ENCODE peak calls at places on chromosome 6, in ten cellular contexts. One of them, this sample, is unnamed.

GRCh38 chr6:18277181-18278006 is 13.1 kb upstream of the DEK start:
- DNase-seq in AG04450: no peak
- DNase-seq in AG09309: no peak
- DNase-seq in fibroblast of villous mesenchyme: no peak
- DNase-seq in RWPE1: no peak
- DNase-seq in Panc1: no peak
- DNase-seq in cardiac muscle cell: peak
- DNase-seq in GM10248: no peak
- DNase-seq in DND-41: no peak
- DNase-seq in HFF-Myc: no peak
- DNase-seq in this sample: no peak

GRCh38 chr6:148044261-148044731 is 298.3 kb upstream of the SASH1 start:
- DNase-seq in cardiac muscle cell: no peak
- DNase-seq in RWPE1: no peak
- DNase-seq in DND-41: no peak
- DNase-seq in AG04450: peak
- DNase-seq in AG09309: peak
- DNase-seq in Panc1: no peak
- DNase-seq in fibroblast of villous mesenchyme: peak
- DNase-seq in GM10248: no peak
- DNase-seq in HFF-Myc: peak
- DNase-seq in this sample: no peak

GRCh38 chr6:161434921-161435411 is 161.1 kb upstream of the AGPAT4 start:
- DNase-seq in cardiac muscle cell: no peak
- DNase-seq in DND-41: no peak
- DNase-seq in fibroblast of villous mesenchyme: peak
- DNase-seq in AG09309: peak
- DNase-seq in Panc1: no peak
- DNase-seq in AG04450: peak
- DNase-seq in HFF-Myc: peak
- DNase-seq in GM10248: no peak
- DNase-seq in RWPE1: peak
- DNase-seq in this sample: no peak

GRCh38 chr6:17169291-17169690 is 67.4 kb downstream of the STMND1 start:
- DNase-seq in AG09309: peak
- DNase-seq in GM10248: no peak
- DNase-seq in DND-41: no peak
- DNase-seq in fibroblast of villous mesenchyme: peak
- DNase-seq in HFF-Myc: no peak
- DNase-seq in cardiac muscle cell: no peak
- DNase-seq in AG04450: peak
- DNase-seq in Panc1: no peak
- DNase-seq in RWPE1: no peak
- DNase-seq in this sample: no peak

GRCh38 chr6:28218312-28219248 is 6.5 kb upstream of the ZSCAN9 start:
- DNase-seq in GM10248: peak
- DNase-seq in Panc1: no peak
- DNase-seq in DND-41: no peak
- DNase-seq in cardiac muscle cell: peak
- DNase-seq in HFF-Myc: no peak
- DNase-seq in AG04450: no peak
- DNase-seq in fibroblast of villous mesenchyme: peak
- DNase-seq in AG09309: no peak
- DNase-seq in RWPE1: no peak
- DNase-seq in this sample: peak

GRCh38 chr6:162778603-162779002 is 50.8 kb downstream of the PACRG start:
- DNase-seq in RWPE1: no peak
- DNase-seq in fibroblast of villous mesenchyme: no peak
- DNase-seq in HFF-Myc: no peak
- DNase-seq in DND-41: no peak
- DNase-seq in AG09309: no peak
- DNase-seq in Panc1: no peak
- DNase-seq in GM10248: no peak
- DNase-seq in AG04450: no peak
- DNase-seq in cardiac muscle cell: no peak
- DNase-seq in this sample: no peak

GRCh38 chr6:154615483-154616025 is 105.1 kb upstream of the CNKSR3 start:
- DNase-seq in DND-41: peak
- DNase-seq in AG09309: no peak
- DNase-seq in RWPE1: peak
- DNase-seq in fibroblast of villous mesenchyme: peak
- DNase-seq in HFF-Myc: peak
- DNase-seq in Panc1: peak
- DNase-seq in GM10248: no peak
- DNase-seq in cardiac muscle cell: peak
- DNase-seq in AG04450: peak
- DNase-seq in this sample: peak

GRCh38 chr6:116461563-116462507 is 660 bp downstream of the CALHM6 start:
- DNase-seq in DND-41: peak
- DNase-seq in cardiac muscle cell: peak
- DNase-seq in GM10248: peak
- DNase-seq in fibroblast of villous mesenchyme: peak
- DNase-seq in RWPE1: no peak
- DNase-seq in AG09309: no peak
- DNase-seq in Panc1: no peak
- DNase-seq in AG04450: no peak
- DNase-seq in HFF-Myc: peak
- DNase-seq in this sample: no peak

GRCh38 chr6:112407191-112407590 is 60.1 kb downstream of the RFPL4B start:
- DNase-seq in RWPE1: no peak
- DNase-seq in AG04450: no peak
- DNase-seq in fibroblast of villous mesenchyme: no peak
- DNase-seq in Panc1: no peak
- DNase-seq in GM10248: no peak
- DNase-seq in AG09309: no peak
- DNase-seq in DND-41: no peak
- DNase-seq in HFF-Myc: no peak
- DNase-seq in cardiac muscle cell: no peak
- DNase-seq in this sample: no peak

GRCh38 chr6:34237316-34237721 is 646 bp downstream of the HMGA1 start:
- DNase-seq in DND-41: peak
- DNase-seq in cardiac muscle cell: peak
- DNase-seq in AG04450: no peak
- DNase-seq in HFF-Myc: no peak
- DNase-seq in fibroblast of villous mesenchyme: no peak
- DNase-seq in GM10248: no peak
- DNase-seq in RWPE1: no peak
- DNase-seq in AG09309: no peak
- DNase-seq in Panc1: no peak
- DNase-seq in this sample: no peak

GRCh38 chr6:148358196-148358785 is 15.7 kb downstream of the SASH1 start:
- DNase-seq in cardiac muscle cell: no peak
- DNase-seq in GM10248: no peak
- DNase-seq in fibroblast of villous mesenchyme: peak
- DNase-seq in AG04450: peak
- DNase-seq in AG09309: no peak
- DNase-seq in RWPE1: no peak
- DNase-seq in DND-41: no peak
- DNase-seq in HFF-Myc: no peak
- DNase-seq in Panc1: no peak
- DNase-seq in this sample: peak

GRCh38 chr6:165092881-165093595 is 216.4 kb downstream of the C6orf118 start:
- DNase-seq in fibroblast of villous mesenchyme: peak
- DNase-seq in DND-41: no peak
- DNase-seq in AG04450: no peak
- DNase-seq in AG09309: peak
- DNase-seq in Panc1: no peak
- DNase-seq in HFF-Myc: no peak
- DNase-seq in RWPE1: no peak
- DNase-seq in cardiac muscle cell: no peak
- DNase-seq in GM10248: no peak
- DNase-seq in this sample: no peak

GRCh38 chr6:30100154-30100553 is 12.7 kb downstream of the TRIM31 start:
- DNase-seq in GM10248: no peak
- DNase-seq in Panc1: no peak
- DNase-seq in DND-41: no peak
- DNase-seq in AG04450: no peak
- DNase-seq in cardiac muscle cell: no peak
- DNase-seq in HFF-Myc: no peak
- DNase-seq in fibroblast of villous mesenchyme: no peak
- DNase-seq in AG09309: no peak
- DNase-seq in RWPE1: no peak
- DNase-seq in this sample: no peak

GRCh38 chr6:111722220-111722731 is 116.6 kb upstream of the TRAF3IP2 start:
- DNase-seq in DND-41: no peak
- DNase-seq in AG09309: peak
- DNase-seq in HFF-Myc: peak
- DNase-seq in cardiac muscle cell: no peak
- DNase-seq in Panc1: no peak
- DNase-seq in GM10248: no peak
- DNase-seq in fibroblast of villous mesenchyme: peak
- DNase-seq in AG04450: peak
- DNase-seq in RWPE1: no peak
- DNase-seq in this sample: no peak

GRCh38 chr6:132140150-132140549 is 189.0 kb upstream of the CCN2 start:
- DNase-seq in GM10248: no peak
- DNase-seq in Panc1: no peak
- DNase-seq in RWPE1: no peak
- DNase-seq in AG09309: no peak
- DNase-seq in HFF-Myc: no peak
- DNase-seq in AG04450: no peak
- DNase-seq in DND-41: no peak
- DNase-seq in fibroblast of villous mesenchyme: no peak
- DNase-seq in cardiac muscle cell: no peak
- DNase-seq in this sample: no peak

GRCh38 chr6:135269399-135270005 is 88.4 kb downstream of the MYB start:
- DNase-seq in HFF-Myc: no peak
- DNase-seq in GM10248: no peak
- DNase-seq in AG09309: no peak
- DNase-seq in Panc1: no peak
- DNase-seq in AG04450: no peak
- DNase-seq in RWPE1: no peak
- DNase-seq in cardiac muscle cell: peak
- DNase-seq in DND-41: no peak
- DNase-seq in fibroblast of villous mesenchyme: no peak
- DNase-seq in this sample: no peak
- TF ChIP-seq CTCF in HFF-Myc: no peak
- TF ChIP-seq CTCF in GM10248: no peak
- TF ChIP-seq CTCF in AG09309: no peak
- TF ChIP-seq CTCF in Panc1: no peak
- TF ChIP-seq CTCF in AG04450: no peak
- TF ChIP-seq CTCF in RWPE1: no peak
- TF ChIP-seq CTCF in cardiac muscle cell: no peak
- TF ChIP-seq CTCF in DND-41: no peak
- TF ChIP-seq CTCF in fibroblast of villous mesenchyme: no peak
- TF ChIP-seq CTCF in this sample: no peak

DNA sequence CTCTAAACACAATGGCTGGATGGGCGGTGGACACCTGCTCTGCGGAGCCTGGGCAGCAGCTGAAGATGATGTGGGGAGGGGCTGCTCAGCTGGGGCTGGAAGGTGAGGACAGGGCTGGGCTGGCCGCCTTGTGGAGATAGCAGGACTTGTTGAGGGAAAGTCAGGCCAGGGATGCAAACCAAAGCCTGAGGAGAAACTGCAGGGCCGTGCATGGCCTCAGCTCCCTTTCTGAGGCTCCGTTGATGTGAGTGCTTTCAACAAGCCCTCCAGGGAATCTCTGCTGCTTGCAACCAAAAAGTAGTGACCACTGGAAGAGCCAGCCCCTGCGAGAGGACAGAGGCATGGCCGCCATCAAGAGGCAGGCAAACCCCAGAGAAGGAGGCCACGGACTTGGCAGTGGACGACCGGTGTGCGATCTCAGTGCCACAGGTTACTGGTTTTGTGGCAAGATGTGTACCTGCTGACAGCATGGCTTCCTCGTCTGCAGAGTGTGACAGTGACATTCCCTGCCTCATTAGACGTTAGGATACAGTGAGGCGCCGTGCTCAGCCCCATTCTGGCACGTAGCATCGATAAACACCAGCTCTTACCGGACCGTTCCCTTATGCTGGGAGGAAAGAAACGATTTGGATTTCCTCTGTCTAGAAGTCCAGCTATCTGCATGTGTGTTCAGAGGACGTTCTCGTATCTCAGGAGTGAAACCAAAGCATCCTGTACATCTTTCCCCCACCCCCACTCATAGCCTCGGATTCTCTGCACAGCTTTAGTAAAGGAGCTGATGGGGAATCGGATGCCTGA is 37.9 kb downstream of the ERMARD start:
- DNase-seq in HFF-Myc: no peak
- DNase-seq in AG04450: no peak
- DNase-seq in cardiac muscle cell: no peak
- DNase-seq in Panc1: no peak
- DNase-seq in RWPE1: peak
- DNase-seq in DND-41: no peak
- DNase-seq in GM10248: no peak
- DNase-seq in fibroblast of villous mesenchyme: no peak
- DNase-seq in AG09309: no peak
- DNase-seq in this sample: peak
- TF ChIP-seq CTCF in HFF-Myc: no peak
- TF ChIP-seq CTCF in AG04450: no peak
- TF ChIP-seq CTCF in cardiac muscle cell: no peak
- TF ChIP-seq CTCF in Panc1: no peak
- TF ChIP-seq CTCF in RWPE1: no peak
- TF ChIP-seq CTCF in DND-41: no peak
- TF ChIP-seq CTCF in GM10248: no peak
- TF ChIP-seq CTCF in fibroblast of villous mesenchyme: no peak
- TF ChIP-seq CTCF in AG09309: no peak
- TF ChIP-seq CTCF in this sample: no peak

GRCh38 chr6:42960243-42961019 is at the start of gene GNMT:
- DNase-seq in DND-41: no peak
- DNase-seq in Panc1: no peak
- DNase-seq in AG04450: no peak
- DNase-seq in RWPE1: peak
- DNase-seq in GM10248: peak
- DNase-seq in AG09309: no peak
- DNase-seq in fibroblast of villous mesenchyme: peak
- DNase-seq in cardiac muscle cell: peak
- DNase-seq in HFF-Myc: no peak
- DNase-seq in this sample: peak
- TF ChIP-seq CTCF in DND-41: no peak
- TF ChIP-seq CTCF in Panc1: no peak
- TF ChIP-seq CTCF in AG04450: no peak
- TF ChIP-seq CTCF in RWPE1: no peak
- TF ChIP-seq CTCF in GM10248: no peak
- TF ChIP-seq CTCF in AG09309: no peak
- TF ChIP-seq CTCF in fibroblast of villous mesenchyme: no peak
- TF ChIP-seq CTCF in cardiac muscle cell: no peak
- TF ChIP-seq CTCF in HFF-Myc: no peak
- TF ChIP-seq CTCF in this sample: no peak

DNA sequence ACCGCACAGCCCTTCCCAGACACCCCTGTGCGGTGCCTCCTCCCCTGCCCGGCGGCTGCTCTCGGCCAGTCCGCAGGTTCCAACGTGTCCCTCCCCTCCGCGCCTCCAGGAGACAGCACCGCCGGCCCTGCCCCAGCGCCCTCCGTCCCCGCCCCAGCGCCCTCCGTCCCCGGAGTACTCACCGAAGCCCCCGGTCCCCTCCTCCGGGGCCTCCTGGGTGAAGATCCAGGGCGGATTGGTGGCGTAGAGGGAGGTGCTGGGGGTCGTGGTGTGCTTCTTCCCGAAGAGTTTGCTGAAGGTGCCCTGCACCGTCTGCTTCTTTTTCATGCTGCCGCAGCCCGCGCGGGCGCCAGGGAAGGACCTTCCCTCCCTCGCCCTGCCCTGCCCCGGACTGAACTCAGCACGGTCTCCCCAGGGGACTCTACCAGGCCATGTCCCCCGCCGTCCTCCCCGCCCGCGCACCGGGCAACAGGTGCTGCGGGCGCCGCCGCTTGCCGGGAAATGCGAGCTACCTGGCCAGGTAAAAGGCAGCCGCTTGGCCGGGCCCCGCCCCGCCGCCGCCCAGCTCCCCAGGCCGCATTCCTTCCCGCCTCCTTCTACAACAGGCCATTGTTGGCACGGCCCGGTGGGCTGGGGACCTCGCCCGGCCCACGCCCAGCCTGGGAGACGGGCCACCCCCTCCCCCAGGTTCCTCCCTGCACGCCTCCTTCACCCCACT is at the start of gene C6orf132:
- DNase-seq in cardiac muscle cell: peak
- DNase-seq in Panc1: no peak
- DNase-seq in HFF-Myc: no peak
- DNase-seq in DND-41: no peak
- DNase-seq in fibroblast of villous mesenchyme: no peak
- DNase-seq in RWPE1: peak
- DNase-seq in GM10248: no peak
- DNase-seq in AG09309: no peak
- DNase-seq in AG04450: no peak
- DNase-seq in this sample: no peak
- TF ChIP-seq CTCF in cardiac muscle cell: no peak
- TF ChIP-seq CTCF in Panc1: no peak
- TF ChIP-seq CTCF in HFF-Myc: no peak
- TF ChIP-seq CTCF in DND-41: no peak
- TF ChIP-seq CTCF in fibroblast of villous mesenchyme: no peak
- TF ChIP-seq CTCF in RWPE1: no peak
- TF ChIP-seq CTCF in GM10248: no peak
- TF ChIP-seq CTCF in AG09309: no peak
- TF ChIP-seq CTCF in AG04450: no peak
- TF ChIP-seq CTCF in this sample: no peak